ENCODE peak calls at places on chromosomes 6 and 20, in six cellular contexts. G is NCI-H1105 treated with DMSO at 0.1 percent for 48 hours; I is A549; E is central memory CD4-positive, alpha-beta T cell; X is NCI-H1417; B is NCI-H146. S is an unnamed sample.

GRCh38 chr6:52598123-52598823 is 21.4 kb upstream of the TRAM2 start:
- DNase-seq in E (no peak), I (peak; percentile 76), X (peak; percentile 5), B (peak; percentile 79), G (peak; percentile 14), S (peak; percentile 67)

GRCh38 chr6:14642106-14642505 is 524.5 kb downstream of the CD83 start:
- DNase-seq in X (no peak), E (no peak), B (no peak), G (no peak), I (no peak), S (peak; percentile 19)

GRCh38 chr6:37407948-37408347 is 25.1 kb upstream of the CMTR1 start:
- DNase-seq in B (no peak), I (no peak), G (no peak), E (no peak), X (no peak), S (no peak)

GRCh38 chr20:58229198-58229802 is 847 bp upstream of the ANKRD60 start:
- DNase-seq in G (peak; percentile 65), X (peak; percentile 65), B (peak; percentile 24), E (no peak), I (no peak), S (no peak)

GRCh38 chr20:17137692-17138091 is 89.1 kb upstream of the PCSK2 start:
- DNase-seq in E (no peak), I (no peak), G (no peak), B (no peak), X (no peak), S (peak; percentile 30)

GRCh38 chr6:117298941-117299340 is 33.6 kb downstream of the VGLL2 start:
- DNase-seq in G (no peak), X (no peak), I (no peak), E (no peak), B (no peak), S (no peak)

GRCh38 chr6:167501831-167502385 is 177.0 kb downstream of the TTLL2 start:
- DNase-seq in G (no peak), B (peak; percentile 53), E (no peak), I (peak; percentile 55), X (no peak), S (peak; percentile 77)

GRCh38 chr6:111602481-111603404 is 2.9 kb downstream of the TRAF3IP2 start:
- DNase-seq in E (no peak), X (no peak), B (no peak), G (no peak), I (no peak), S (no peak)

GRCh38 chr6:35497571-35498406 is 910 bp upstream of the TEAD3 start:
- DNase-seq in B (peak; percentile 32), X (peak; percentile 32), E (peak; percentile 19), G (no peak), I (peak; percentile 39), S (no peak)

GRCh38 chr20:31910071-31910803 is 39.8 kb downstream of the TTLL9 start:
- DNase-seq in I (no peak), X (no peak), G (no peak), B (no peak), E (no peak), S (no peak)

GRCh38 chr6:20841806-20842205 is 307.5 kb downstream of the CDKAL1 start:
- DNase-seq in B (no peak), I (no peak), E (no peak), X (no peak), G (no peak), S (no peak)

GRCh38 chr6:82842721-82843120 is 222.9 kb downstream of the UBE3D start:
- DNase-seq in B (no peak), I (no peak), X (no peak), G (no peak), E (no peak), S (no peak)

GRCh38 chr20:23034721-23035671 is at the start of gene SSTR4:
- DNase-seq in G (no peak), X (no peak), E (no peak), B (no peak), I (no peak), S (no peak)

GRCh38 chr6:1767481-1768246 is 157.9 kb downstream of the FOXC1 start:
- DNase-seq in G (no peak), X (no peak), I (peak; percentile 2), E (no peak), B (no peak), S (no peak)

GRCh38 chr6:112216699-112217551 is 37.4 kb downstream of the LAMA4 start:
- DNase-seq in B (no peak), I (peak; percentile 30), E (no peak), G (no peak), X (no peak), S (no peak)

GRCh38 chr6:23003671-23004598 is 434.6 kb downstream of the HDGFL1 start:
- DNase-seq in B (no peak), I (no peak), G (no peak), E (no peak), X (no peak), S (no peak)

GRCh38 chr6:70210462-70210861 is 92.4 kb downstream of the COL9A1 start:
- DNase-seq in G (no peak), E (no peak), X (no peak), I (peak; percentile 16), B (no peak), S (no peak)

GRCh38 chr6:116144590-116144989 is 18.7 kb upstream of the COL10A1 start:
- DNase-seq in B (no peak), E (no peak), I (no peak), G (no peak), X (no peak), S (no peak)

GRCh38 chr6:129717287-129717686 is 7.3 kb upstream of the ARHGAP18 start:
- DNase-seq in E (no peak), B (no peak), I (no peak), G (no peak), X (no peak), S (no peak)

GRCh38 chr6:36533321-36533720 is 14.0 kb downstream of the STK38 start:
- DNase-seq in B (no peak), X (no peak), I (no peak), G (no peak), E (no peak), S (no peak)

GRCh38 chr6:96943535-96943934 is 19.0 kb downstream of the KLHL32 start:
- DNase-seq in B (no peak), I (no peak), G (no peak), E (no peak), X (no peak), S (no peak)

GRCh38 chr6:111534366-111534765 is 51.3 kb upstream of the REV3L start:
- DNase-seq in G (peak; percentile 97), B (peak; percentile 47), X (peak; percentile 2), E (no peak), I (peak; percentile 7), S (peak; percentile 77)

GRCh38 chr6:170053966-170054661 is 236.8 kb downstream of the DLL1 start:
- DNase-seq in I (no peak), X (no peak), B (no peak), E (no peak), G (no peak), S (no peak)

GRCh38 chr6:170110201-170111140 is 180.4 kb downstream of the DLL1 start:
- DNase-seq in I (no peak), X (no peak), B (no peak), E (no peak), G (no peak), S (peak; percentile 3)

GRCh38 chr20:57586370-57586793 is 25.5 kb downstream of the PCK1 start:
- DNase-seq in G (no peak), B (no peak), X (no peak), I (no peak), E (no peak), S (peak; percentile 42)

GRCh38 chr20:44618318-44618731 is 33.2 kb downstream of the ADA start:
- DNase-seq in G (no peak), B (no peak), E (peak; percentile 17), I (no peak), X (no peak), S (no peak)

GRCh38 chr20:38843346-38843745 is 37.8 kb downstream of the PPP1R16B start:
- DNase-seq in X (no peak), E (no peak), I (no peak), B (no peak), G (no peak), S (no peak)

GRCh38 chr20:40110241-40110910 is 578.7 kb downstream of the MAFB start:
- DNase-seq in G (no peak), X (no peak), I (no peak), B (no peak), E (no peak), S (no peak)

GRCh38 chr6:13471184-13471583 is 16.2 kb downstream of the GFOD1 start:
- DNase-seq in X (no peak), G (no peak), I (no peak), E (no peak), B (no peak), S (no peak)

GRCh38 chr6:158803733-158804143 is 15.4 kb downstream of the EZR start:
- DNase-seq in E (peak; percentile 72), I (no peak), X (peak; percentile 18), G (no peak), B (no peak), S (no peak)

GRCh38 chr6:161637658-161638057 is 363.8 kb upstream of the AGPAT4 start:
- DNase-seq in X (no peak), E (no peak), I (no peak), B (no peak), G (no peak), S (no peak)

GRCh38 chr6:35392773-35393672 is 50.7 kb downstream of the PPARD start:
- DNase-seq in B (no peak), X (no peak), G (no peak), E (no peak), I (no peak), S (no peak)

GRCh38 chr6:120857422-120857821 is 476.9 kb downstream of the TBC1D32 start:
- DNase-seq in B (no peak), E (no peak), G (no peak), X (no peak), I (no peak), S (no peak)